ENCODE peak calls at places on chromosomes 1 and 21, in seven cellular contexts. U is AG09309; L is endothelial cell; Z is fibroblast of mammary gland; B is suprapubic skin; M is stimulated activated CD4-positive, alpha-beta T cell treated with anti-CD3 and anti-CD28 coated beads, Interleukin-2, amount 100 ng/mL, for 48 hours; T is tibial nerve. S is an unnamed sample.

GRCh38 chr1:101071470-101071886 is 45.9 kb upstream of the DPH5 start:
- DNase-seq in U (no peak), B (no peak), L (no peak), M (no peak), T (no peak), Z (no peak), S (peak; percentile 72)

GRCh38 chr1:9013824-9014223 is 12.4 kb downstream of the SLC2A7 start:
- DNase-seq in U (no peak), L (no peak), T (no peak), Z (peak; percentile 16), B (no peak), M (no peak), S (no peak)

GRCh38 chr1:152479792-152480595 is 30.6 kb upstream of the LCE5A start:
- DNase-seq in U (no peak), Z (peak; percentile 29), B (no peak), M (peak; percentile 72), L (no peak), T (peak; percentile 22), S (peak; percentile 45)

GRCh38 chr1:39154553-39155361 is 49.7 kb upstream of the MACF1 start:
- DNase-seq in B (no peak), U (peak; percentile 91), L (no peak), Z (peak; percentile 78), T (peak; percentile 36), M (no peak), S (no peak)

GRCh38 chr1:48121951-48122350 is 100.6 kb upstream of the SLC5A9 start:
- DNase-seq in M (no peak), Z (no peak), L (no peak), T (no peak), B (no peak), U (no peak), S (no peak)

GRCh38 chr1:227946624-227947424 is 908 bp downstream of the WNT9A start:
- DNase-seq in B (peak; percentile 81), M (peak; percentile 37), L (peak; percentile 87), Z (peak; percentile 54), T (peak; percentile 61), U (peak; percentile 13), S (peak; percentile 42)

GRCh38 chr21:45990049-45990711 is 8.6 kb downstream of the COL6A1 start:
- DNase-seq in L (peak; percentile 2), B (peak; percentile 76), T (no peak), U (no peak), M (no peak), Z (no peak), S (no peak)

GRCh38 chr1:164713446-164714204 is 154.6 kb downstream of the PBX1 start:
- DNase-seq in L (no peak), M (no peak), B (no peak), U (no peak), T (peak; percentile 44), Z (peak; percentile 58), S (peak; percentile 20)

GRCh38 chr1:25503551-25504426 is 39.6 kb upstream of the LDLRAP1 start:
- DNase-seq in Z (no peak), B (no peak), T (no peak), L (peak; percentile 64), U (no peak), M (peak; percentile 41), S (no peak)

GRCh38 chr1:87367549-87367948 is 38.9 kb downstream of the LMO4 start:
- DNase-seq in U (no peak), T (no peak), M (no peak), B (no peak), L (no peak), Z (peak; percentile 11), S (no peak)

GRCh38 chr1:89262643-89263042 is 10.0 kb downstream of the GBP5 start:
- DNase-seq in M (no peak), L (no peak), Z (peak; percentile 58), B (no peak), U (peak; percentile 14), T (no peak), S (no peak)

GRCh38 chr1:109484519-109484975 is 842 bp downstream of the ATXN7L2 start:
- DNase-seq in Z (peak; percentile 9), U (no peak), B (no peak), L (no peak), M (no peak), T (no peak), S (peak; percentile 38)

GRCh38 chr1:209527993-209528392 is 55.5 kb upstream of the CAMK1G start:
- DNase-seq in M (no peak), Z (peak; percentile 60), L (no peak), B (no peak), T (no peak), U (no peak), S (no peak)

GRCh38 chr1:31374511-31375196 is 1.8 kb upstream of the FABP3 start:
- DNase-seq in U (no peak), B (no peak), T (no peak), L (no peak), M (no peak), Z (peak; percentile 92), S (no peak)

GRCh38 chr1:150829751-150830150 is 21.7 kb upstream of the CTSK start:
- DNase-seq in B (no peak), Z (no peak), L (no peak), T (no peak), U (no peak), M (no peak), S (no peak)

GRCh38 chr1:178109348-178110143 is 15.6 kb downstream of the RASAL2 start:
- DNase-seq in T (no peak), M (no peak), U (no peak), Z (peak; percentile 52), L (no peak), B (no peak), S (no peak)

GRCh38 chr1:202623075-202623474 is 87.2 kb downstream of the SYT2 start:
- DNase-seq in B (no peak), Z (peak; percentile 58), T (no peak), M (no peak), L (no peak), U (no peak), S (no peak)

GRCh38 chr1:7322912-7323311 is 448.2 kb upstream of the VAMP3 start:
- DNase-seq in T (no peak), M (no peak), U (no peak), L (no peak), Z (no peak), B (no peak), S (no peak)

GRCh38 chr1:111989531-111990025 is at the start of gene KCND3:
- DNase-seq in T (no peak), L (peak; percentile 22), B (no peak), U (no peak), Z (peak; percentile 4), M (no peak), S (peak; percentile 5)

GRCh38 chr1:100348549-100349144 is 3.7 kb upstream of the CDC14A start:
- DNase-seq in L (no peak), B (no peak), U (no peak), T (no peak), M (no peak), Z (no peak), S (peak; percentile 41)

GRCh38 chr1:55120538-55120937 is 81.2 kb downstream of the PCSK9 start:
- DNase-seq in T (no peak), B (no peak), M (no peak), L (no peak), U (no peak), Z (no peak), S (no peak)

GRCh38 chr1:200428482-200429205 is 18.8 kb upstream of the ZNF281 start:
- DNase-seq in L (no peak), B (no peak), T (no peak), Z (peak; percentile 53), U (no peak), M (no peak), S (no peak)

GRCh38 chr1:6003568-6004411 is 11.6 kb upstream of the NPHP4 start:
- DNase-seq in Z (no peak), U (no peak), B (peak; percentile 40), T (no peak), L (no peak), M (no peak), S (no peak)

GRCh38 chr1:205591522-205592351 is 40.1 kb downstream of the ELK4 start:
- DNase-seq in T (peak; percentile 95), B (peak; percentile 96), U (peak; percentile 10), M (peak; percentile 93), L (peak; percentile 98), Z (peak; percentile 76), S (peak; percentile 88)

GRCh38 chr1:198373376-198373775 is 167.1 kb downstream of the ATP6V1G3 start:
- DNase-seq in L (no peak), U (no peak), Z (peak; percentile 19), M (no peak), B (no peak), T (no peak), S (no peak)

GRCh38 chr1:1621682-1622577 is 6.6 kb downstream of the MIB2 start:
- DNase-seq in Z (peak; percentile 37), L (no peak), M (no peak), U (no peak), B (no peak), T (no peak), S (no peak)

GRCh38 chr1:115450641-115451040 is 112.6 kb upstream of the NGF start:
- DNase-seq in T (no peak), L (no peak), U (no peak), B (no peak), M (no peak), Z (no peak), S (no peak)

GRCh38 chr1:174364996-174365760 is 82.6 kb upstream of the GPR52 start:
- DNase-seq in Z (no peak), L (no peak), B (no peak), U (no peak), T (no peak), M (no peak), S (no peak)

GRCh38 chr1:154157520-154158306 is 2.8 kb upstream of the NUP210L start:
- DNase-seq in Z (peak; percentile 15), M (peak; percentile 54), B (no peak), T (no peak), L (no peak), U (no peak), S (peak; percentile 96)

GRCh38 chr1:17564458-17565393 is 25.2 kb downstream of the ARHGEF10L start:
- DNase-seq in T (no peak), Z (no peak), B (no peak), L (no peak), M (no peak), U (no peak), S (no peak)

GRCh38 chr21:46122241-46122671 is 24.3 kb downstream of the COL6A2 start:
- DNase-seq in M (no peak), B (no peak), T (no peak), Z (peak; percentile 95), L (no peak), U (peak; percentile 81), S (no peak)

GRCh38 chr1:56626546-56626945 is 18.6 kb upstream of the PRKAA2 start:
- DNase-seq in U (peak; percentile 35), Z (peak; percentile 31), T (no peak), M (no peak), L (no peak), B (no peak), S (no peak)

GRCh38 chr1:15542685-15543588 is 16.3 kb downstream of the DNAJC16 start:
- DNase-seq in Z (no peak), B (no peak), L (no peak), M (no peak), U (no peak), T (no peak), S (no peak)

S was measured in erythroblast.